ENCODE peak calls at places on chromosomes 12 and 14, in seven cellular contexts. B is HepG2, P is HEK293T, G is GM03348, E is caudate nucleus, A is fibroblast of the conjunctiva, I is ovary. W is an unnamed sample.

GRCh38 chr12:68776976-68777610 is 30.9 kb upstream of the MDM2 start:
- DNase-seq in B (no peak), P (no peak), G (no peak), E (no peak), A (no peak), I (no peak), W (no peak)

GRCh38 chr14:57274551-57274950 is 5.8 kb downstream of the AP5M1 start:
- DNase-seq in B (no peak), P (no peak), G (no peak), E (no peak), A (no peak), I (no peak), W (no peak)

GRCh38 chr12:119775246-119775895 is 101.7 kb downstream of the CIT start:
- DNase-seq in B (no peak), P (no peak), G (no peak), E (peak), A (no peak), I (no peak), W (no peak)

GRCh38 chr14:100980823-100981222 is 77.3 kb upstream of the RTL1 start:
- DNase-seq in B (no peak), P (no peak), G (no peak), E (no peak), A (no peak), I (no peak), W (no peak)

GRCh38 chr12:77120156-77120555 is 54.8 kb upstream of the E2F7 start:
- DNase-seq in B (no peak), P (no peak), G (peak), E (no peak), A (peak), I (no peak), W (peak)

GRCh38 chr12:67366530-67367196 is 97.5 kb downstream of the CAND1 start:
- DNase-seq in B (no peak), P (no peak), G (peak), E (no peak), A (peak), I (no peak), W (peak)

GRCh38 chr12:103858953-103859601 is 18.0 kb upstream of the NT5DC3 start:
- DNase-seq in B (peak), P (peak), G (peak), E (no peak), A (peak), I (peak), W (peak)

GRCh38 chr12:104370989-104371870 is 67.7 kb downstream of the EID3 start:
- DNase-seq in B (no peak), P (no peak), G (peak), E (no peak), A (no peak), I (no peak), W (no peak)

GRCh38 chr12:114285554-114285953 is 120.4 kb downstream of the TBX5 start:
- DNase-seq in B (no peak), P (no peak), G (no peak), E (no peak), A (no peak), I (no peak), W (no peak)

GRCh38 chr12:70955415-70955814 is 34.9 kb upstream of the PTPRR start:
- DNase-seq in B (no peak), P (no peak), G (no peak), E (no peak), A (no peak), I (no peak), W (no peak)

GRCh38 chr12:107522692-107523477 is 162.7 kb upstream of the PWP1 start:
- DNase-seq in B (peak), P (peak), G (no peak), E (no peak), A (no peak), I (no peak), W (no peak)

GRCh38 chr14:63993992-63994391 is 141.2 kb downstream of the SYNE2 start:
- DNase-seq in B (no peak), P (no peak), G (no peak), E (no peak), A (no peak), I (no peak), W (peak)

GRCh38 chr14:34682787-34683321 is 31.5 kb downstream of the CFL2 start:
- DNase-seq in B (no peak), P (no peak), G (peak), E (no peak), A (no peak), I (no peak), W (no peak)

GRCh38 chr12:52693261-52693660 is 10.1 kb downstream of the KRT77 start:
- DNase-seq in B (no peak), P (no peak), G (no peak), E (no peak), A (no peak), I (no peak), W (no peak)

GRCh38 chr14:85172290-85172689 is 357.7 kb upstream of the FLRT2 start:
- DNase-seq in B (no peak), P (no peak), G (no peak), E (no peak), A (no peak), I (no peak), W (no peak)

GRCh38 chr14:32559595-32559994 is 230.5 kb downstream of the AKAP6 start:
- DNase-seq in B (no peak), P (no peak), G (peak), E (no peak), A (no peak), I (no peak), W (peak)

GRCh38 chr14:21846227-21846885 is 172.7 kb upstream of the OR4E1 start:
- DNase-seq in B (peak), P (peak), G (no peak), E (peak), A (no peak), I (no peak), W (no peak)

GRCh38 chr12:108191938-108192337 is 62.9 kb downstream of the WSCD2 start:
- DNase-seq in B (no peak), P (no peak), G (no peak), E (no peak), A (no peak), I (no peak), W (no peak)

GRCh38 chr14:102373110-102373509 is 10.4 kb downstream of the TECPR2 start:
- DNase-seq in B (no peak), P (no peak), G (no peak), E (no peak), A (no peak), I (no peak), W (no peak)

GRCh38 chr14:92144708-92145107 is 22.9 kb downstream of the CPSF2 start:
- DNase-seq in B (no peak), P (no peak), G (peak), E (no peak), A (no peak), I (no peak), W (peak)

GRCh38 chr14:98210045-98210678 is 1061.8 kb downstream of the BCL11B start:
- DNase-seq in B (no peak), P (no peak), G (no peak), E (no peak), A (no peak), I (no peak), W (no peak)

GRCh38 chr12:54201001-54201794 is 12.4 kb upstream of the SMUG1 start:
- DNase-seq in B (peak), P (peak), G (peak), E (peak), A (peak), I (peak), W (peak)

GRCh38 chr14:92844220-92844619 is 50.1 kb downstream of the GOLGA5 start:
- DNase-seq in B (no peak), P (no peak), G (no peak), E (no peak), A (no peak), I (no peak), W (no peak)

GRCh38 chr12:70290126-70290525 is 46.9 kb downstream of the CNOT2 start:
- DNase-seq in B (no peak), P (no peak), G (peak), E (no peak), A (no peak), I (no peak), W (peak)

GRCh38 chr14:105537580-105538474 is 11.4 kb downstream of the TMEM121 start:
- DNase-seq in B (no peak), P (peak), G (peak), E (no peak), A (no peak), I (no peak), W (peak)

GRCh38 chr14:94322648-94323570 is at the start of gene SERPINA6:
- DNase-seq in B (peak), P (no peak), G (no peak), E (no peak), A (peak), I (peak), W (peak)

W was measured in adipocyte.